ENCODE peak calls at places on chromosomes 2 and 18, in seven cellular contexts. I is bronchial epithelial cell, G is spleen, W is hepatocyte, D is ovary, M is BE2C, U is GM12878. F is an unnamed sample.
A peak's percentile ranks its signal among the peaks of the same experiment; 100 is the strongest.

GRCh38 chr2:130891968-130892367 is 55.3 kb downstream of the ARHGEF4 start:
- DNase-seq in I (no peak), G (no peak), W (no peak), D (no peak), M (no peak), U (no peak), F (no peak)

GRCh38 chr2:175036582-175037018 is 31.4 kb upstream of the CHN1 start:
- DNase-seq in I (peak; percentile 47), G (no peak), W (peak; percentile 39), D (no peak), M (no peak), U (no peak), F (no peak)

GRCh38 chr2:2839393-2840096 is 508.5 kb upstream of the MYT1L start:
- DNase-seq in I (no peak), G (peak; percentile 51), W (no peak), D (no peak), M (no peak), U (no peak), F (no peak)

GRCh38 chr2:98446850-98447249 is 2.2 kb downstream of the INPP4A start:
- DNase-seq in I (no peak), G (no peak), W (no peak), D (no peak), M (no peak), U (no peak), F (no peak)

GRCh38 chr18:49555641-49556040 is 6.2 kb upstream of the LIPG start:
- DNase-seq in I (no peak), G (no peak), W (no peak), D (no peak), M (no peak), U (no peak), F (no peak)

GRCh38 chr2:43623052-43623451 is 14.0 kb upstream of the PLEKHH2 start:
- DNase-seq in I (no peak), G (no peak), W (no peak), D (peak; percentile 49), M (peak; percentile 38), U (no peak), F (no peak)

GRCh38 chr2:189641565-189641964 is 19.7 kb upstream of the ASNSD1 start:
- DNase-seq in I (peak; percentile 50), G (no peak), W (no peak), D (no peak), M (no peak), U (no peak), F (peak; percentile 69)

GRCh38 chr2:122706757-122707223 is 951.3 kb downstream of the TSN start:
- DNase-seq in I (no peak), G (no peak), W (no peak), D (no peak), M (no peak), U (no peak), F (no peak)

GRCh38 chr2:220455389-220455788 is 828.0 kb downstream of the SLC4A3 start:
- DNase-seq in I (peak; percentile 13), G (no peak), W (peak; percentile 44), D (no peak), M (no peak), U (no peak), F (no peak)

GRCh38 chr18:74453642-74454198 is 3.4 kb downstream of the DIPK1C start:
- DNase-seq in I (no peak), G (no peak), W (no peak), D (no peak), M (no peak), U (no peak), F (no peak)

GRCh38 chr18:34522627-34523026 is 187.5 kb upstream of the DTNA start:
- DNase-seq in I (no peak), G (no peak), W (no peak), D (no peak), M (no peak), U (no peak), F (no peak)

GRCh38 chr18:11432360-11432811 is 177.0 kb upstream of the SLC35G4 start:
- DNase-seq in I (no peak), G (no peak), W (no peak), D (no peak), M (no peak), U (no peak), F (no peak)

GRCh38 chr2:8054070-8054469 is 627.8 kb upstream of the ID2 start:
- DNase-seq in I (no peak), G (no peak), W (no peak), D (no peak), M (no peak), U (no peak), F (no peak)

GRCh38 chr2:34102359-34102758 is 503.3 kb upstream of the FAM98A start:
- DNase-seq in I (peak; percentile 91), G (no peak), W (no peak), D (no peak), M (no peak), U (no peak), F (no peak)

GRCh38 chr2:42372801-42373200 is 11.8 kb upstream of the COX7A2L start:
- DNase-seq in I (no peak), G (no peak), W (no peak), D (no peak), M (no peak), U (no peak), F (no peak)

GRCh38 chr2:118644190-118644589 is 203.3 kb downstream of the EN1 start:
- DNase-seq in I (no peak), G (no peak), W (no peak), D (no peak), M (no peak), U (no peak), F (no peak)

GRCh38 chr2:95266781-95267430 is 7.3 kb upstream of the PROM2 start:
- DNase-seq in I (no peak), G (peak; percentile 66), W (no peak), D (no peak), M (no peak), U (no peak), F (no peak)

GRCh38 chr2:48530033-48530804 is at the start of gene STON1:
- DNase-seq in I (no peak), G (peak; percentile 84), W (peak; percentile 64), D (peak; percentile 77), M (peak; percentile 13), U (no peak), F (peak; percentile 12)

GRCh38 chr2:64685430-64685829 is 31.7 kb upstream of the SERTAD2 start:
- DNase-seq in I (peak; percentile 33), G (no peak), W (no peak), D (no peak), M (no peak), U (no peak), F (no peak)

GRCh38 chr2:202632682-202633081 is 2.1 kb upstream of the FAM117B start:
- DNase-seq in I (no peak), G (no peak), W (no peak), D (peak; percentile 72), M (peak; percentile 12), U (no peak), F (no peak)

GRCh38 chr2:150228936-150229335 is 258.5 kb downstream of the RND3 start:
- DNase-seq in I (peak; percentile 53), G (no peak), W (no peak), D (no peak), M (no peak), U (no peak), F (no peak)

GRCh38 chr2:180124273-180124881 is 117.3 kb upstream of the CWC22 start:
- DNase-seq in I (peak; percentile 64), G (no peak), W (peak; percentile 62), D (no peak), M (no peak), U (peak; percentile 4), F (no peak)

GRCh38 chr18:75581336-75582121 is 154.0 kb upstream of the SMIM21 start:
- DNase-seq in I (no peak), G (no peak), W (no peak), D (no peak), M (no peak), U (no peak), F (no peak)

GRCh38 chr2:27428213-27428977 is at the start of gene NRBP1:
- DNase-seq in I (peak; percentile 66), G (peak; percentile 98), W (peak; percentile 97), D (peak; percentile 97), M (peak; percentile 98), U (peak; percentile 52), F (peak; percentile 93)
- TF ChIP-seq CTCF in I (no peak), G (no peak), W (no peak), D (no peak), M (peak; percentile 11), U (no peak), F (no peak)

GRCh38 chr2:10305715-10306114 is 3.0 kb downstream of the HPCAL1 start:
- DNase-seq in I (no peak), G (no peak), W (peak; percentile 46), D (no peak), M (peak; percentile 60), U (no peak), F (peak; percentile 73)
- TF ChIP-seq CTCF in I (no peak), G (peak; percentile 35), W (peak; percentile 17), D (no peak), M (peak; percentile 64), U (no peak), F (peak; percentile 61)

DNA sequence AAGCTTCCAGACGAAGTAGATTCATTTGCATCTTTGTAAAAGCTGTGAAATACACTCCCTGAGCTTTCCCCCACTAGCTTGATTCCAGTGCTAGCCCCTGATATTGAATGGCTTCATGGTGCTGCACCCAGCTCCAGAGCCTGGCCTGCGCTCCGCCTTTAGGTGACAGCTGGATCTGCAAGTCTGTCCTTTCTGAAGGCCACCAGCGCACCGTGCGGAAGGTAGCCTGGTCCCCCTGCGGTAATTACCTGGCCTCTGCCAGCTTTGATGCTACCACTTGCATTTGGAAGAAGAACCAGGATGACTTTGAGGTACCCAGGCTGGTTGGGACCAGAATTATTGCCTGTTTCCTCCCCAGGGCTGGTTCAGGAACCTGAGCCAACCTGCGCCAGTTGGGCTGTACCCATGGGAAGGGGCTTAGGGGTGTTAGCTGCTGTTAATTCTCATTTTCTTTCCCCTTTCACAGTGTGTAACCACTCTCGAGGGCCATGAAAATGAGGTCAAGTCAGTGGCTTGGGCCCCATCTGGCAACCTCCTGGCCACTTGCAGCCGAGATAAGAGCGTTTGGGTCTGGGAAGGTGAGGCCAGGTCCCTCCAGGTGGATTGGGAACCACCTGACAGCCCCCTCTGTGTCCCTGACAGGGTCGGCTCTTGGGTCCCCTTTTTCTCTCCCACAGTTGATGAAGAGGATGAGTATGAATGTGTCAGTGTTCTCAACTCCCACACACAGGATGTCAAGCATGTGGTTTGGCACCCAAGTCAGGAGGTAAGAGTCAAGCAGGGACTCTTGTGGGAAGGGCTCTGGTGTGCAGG is 1.3 kb downstream of the CIAO1 start:
- DNase-seq in I (no peak), G (peak; percentile 89), W (peak; percentile 69), D (peak; percentile 37), M (peak; percentile 51), U (no peak), F (peak; percentile 79)
- TF ChIP-seq CTCF in I (peak; percentile 50), G (no peak), W (peak; percentile 33), D (no peak), M (peak; percentile 31), U (peak; percentile 42), F (peak; percentile 42)

DNA sequence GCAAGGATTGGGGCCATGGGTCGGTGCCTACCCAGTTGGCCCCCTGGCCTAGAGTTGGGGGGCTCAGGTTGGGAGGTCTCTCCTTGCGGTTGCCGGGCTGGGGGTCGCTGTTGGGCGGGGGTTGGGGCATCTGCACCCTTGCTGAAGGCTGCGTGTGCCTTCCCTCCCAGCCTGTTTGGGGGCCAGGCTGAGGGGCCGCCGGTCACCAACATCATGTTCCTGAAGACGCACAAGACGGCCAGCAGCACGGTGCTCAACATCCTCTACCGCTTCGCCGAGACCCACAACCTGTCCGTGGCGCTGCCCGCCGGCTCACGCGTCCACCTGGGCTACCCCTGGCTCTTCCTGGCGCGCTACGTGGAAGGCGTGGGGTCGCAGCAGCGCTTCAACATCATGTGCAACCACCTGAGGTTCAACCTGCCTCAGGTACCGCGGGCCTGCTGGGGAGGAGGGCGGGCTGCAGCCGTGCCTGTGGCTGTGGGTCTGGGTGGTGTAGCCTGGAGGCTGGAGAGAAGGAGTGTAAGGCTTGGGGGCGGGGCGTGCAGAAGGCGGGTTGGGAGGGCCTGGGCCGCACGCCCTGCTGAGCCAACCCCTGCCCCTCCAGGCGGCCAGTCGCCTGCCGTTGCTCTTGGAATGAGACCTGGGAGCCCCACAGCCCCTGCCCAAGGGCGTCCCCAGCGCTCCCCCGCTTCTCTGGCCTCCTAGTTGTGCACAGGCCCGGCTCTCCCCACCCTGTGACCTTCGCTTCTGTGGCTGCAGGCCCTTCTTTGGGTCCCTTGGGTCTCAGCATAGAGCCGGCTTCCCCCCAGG is 7.2 kb upstream of the NEU4 start:
- DNase-seq in I (no peak), G (peak; percentile 71), W (peak; percentile 31), D (peak; percentile 13), M (peak; percentile 74), U (no peak), F (no peak)
- TF ChIP-seq CTCF in I (no peak), G (no peak), W (no peak), D (no peak), M (no peak), U (no peak), F (no peak)